ENCODE peak calls at places on chromosome 10, in four cellular contexts. N, D, R and O are unnamed samples.

GRCh38 chr10:88062798-88063472 is 199.5 kb downstream of the PTEN start:
- DNase-seq in N (peak; percentile 69), D (no peak), R (no peak), O (peak; percentile 67)

GRCh38 chr10:35259769-35260397 is 76.4 kb upstream of the CCNY start:
- DNase-seq in N (peak; percentile 87), D (no peak), R (no peak), O (peak; percentile 93)

GRCh38 chr10:75208177-75208576 is 2.4 kb upstream of the VDAC2 start:
- DNase-seq in N (peak; percentile 73), D (no peak), R (no peak), O (peak; percentile 83)

GRCh38 chr10:113283189-113283588 is 269.7 kb upstream of the HABP2 start:
- DNase-seq in N (no peak), D (no peak), R (no peak), O (no peak)

GRCh38 chr10:110487411-110488123 is 10.1 kb upstream of the DUSP5 start:
- DNase-seq in N (no peak), D (no peak), R (no peak), O (peak; percentile 18)

GRCh38 chr10:59877191-59877671 is 29.1 kb downstream of the CCDC6 start:
- DNase-seq in N (peak; percentile 32), D (no peak), R (no peak), O (peak; percentile 82)

GRCh38 chr10:11720260-11720741 is 21.9 kb upstream of the ECHDC3 start:
- DNase-seq in N (no peak), D (no peak), R (no peak), O (no peak)

GRCh38 chr10:91051834-91052233 is 130.9 kb upstream of the ANKRD1 start:
- DNase-seq in N (no peak), D (no peak), R (no peak), O (no peak)

GRCh38 chr10:28120043-28120749 is 121.3 kb upstream of the ODAD2 start:
- DNase-seq in N (no peak), D (no peak), R (no peak), O (peak; percentile 21)

GRCh38 chr10:102419561-102420442 is 834 bp upstream of the FBXL15 start:
- DNase-seq in N (no peak), D (peak; percentile 60), R (no peak), O (no peak)

GRCh38 chr10:119201233-119201632 is 6.1 kb upstream of the GRK5 start:
- DNase-seq in N (no peak), D (no peak), R (no peak), O (no peak)

GRCh38 chr10:77463499-77463898 is 174.1 kb downstream of the KCNMA1 start:
- DNase-seq in N (no peak), D (no peak), R (no peak), O (peak; percentile 6)

GRCh38 chr10:29078919-29079318 is 210.0 kb upstream of the LYZL1 start:
- DNase-seq in N (no peak), D (no peak), R (no peak), O (no peak)

GRCh38 chr10:132459252-132460028 is 62.4 kb downstream of the PWWP2B start:
- DNase-seq in N (no peak), D (no peak), R (no peak), O (no peak)

GRCh38 chr10:48981310-48981907 is 41.8 kb upstream of the LRRC18 start:
- DNase-seq in N (peak; percentile 8), D (peak; percentile 74), R (no peak), O (peak; percentile 64)

GRCh38 chr10:68516766-68517165 is 10.6 kb downstream of the SLC25A16 start:
- DNase-seq in N (peak; percentile 76), D (no peak), R (no peak), O (peak; percentile 28)

GRCh38 chr10:35641430-35642015 is 573 bp downstream of the FZD8 start:
- DNase-seq in N (peak; percentile 29), D (peak; percentile 48), R (no peak), O (peak; percentile 65)

GRCh38 chr10:91214906-91215305 is 5.6 kb upstream of the PCGF5 start:
- DNase-seq in N (no peak), D (no peak), R (no peak), O (no peak)

GRCh38 chr10:84548869-84549268 is 220.5 kb downstream of the CCSER2 start:
- DNase-seq in N (no peak), D (no peak), R (no peak), O (peak; percentile 9)

GRCh38 chr10:92181575-92181974 is 109.3 kb downstream of the CPEB3 start:
- DNase-seq in N (peak; percentile 1), D (peak; percentile 55), R (no peak), O (peak; percentile 30)

GRCh38 chr10:29243750-29244149 is 45.1 kb upstream of the LYZL1 start:
- DNase-seq in N (no peak), D (no peak), R (no peak), O (no peak)

GRCh38 chr10:114631678-114632417 is 26.2 kb downstream of the ABLIM1 start:
- DNase-seq in N (no peak), D (no peak), R (no peak), O (no peak)

DNA sequence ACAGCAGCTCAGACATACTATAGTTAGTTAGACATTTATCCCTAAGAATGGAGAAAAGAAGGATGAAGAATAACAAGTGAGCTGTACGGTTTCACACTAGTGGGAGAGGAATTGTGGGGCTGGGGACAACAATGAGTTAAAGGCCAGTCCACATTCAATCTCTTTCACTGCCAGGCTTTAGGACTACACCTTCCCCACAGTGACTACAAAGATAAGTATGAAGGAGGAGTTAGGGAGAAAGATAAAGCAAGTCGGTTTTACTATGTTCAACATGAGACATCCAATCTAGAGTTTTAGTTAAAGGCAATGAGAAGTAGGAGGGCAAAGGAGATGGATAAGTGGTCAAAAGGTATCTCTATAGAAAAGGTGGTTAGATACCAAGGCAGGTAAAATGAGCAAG is 16.3 kb downstream of the ARHGAP12 start:
- DNase-seq in N (no peak), D (no peak), R (no peak), O (peak; percentile 47)
- H3K4me3 ChIP-seq in N (no peak overlapping the region), D (no peak overlapping the region), R (no peak overlapping the region), O (no peak overlapping the region)

DNA sequence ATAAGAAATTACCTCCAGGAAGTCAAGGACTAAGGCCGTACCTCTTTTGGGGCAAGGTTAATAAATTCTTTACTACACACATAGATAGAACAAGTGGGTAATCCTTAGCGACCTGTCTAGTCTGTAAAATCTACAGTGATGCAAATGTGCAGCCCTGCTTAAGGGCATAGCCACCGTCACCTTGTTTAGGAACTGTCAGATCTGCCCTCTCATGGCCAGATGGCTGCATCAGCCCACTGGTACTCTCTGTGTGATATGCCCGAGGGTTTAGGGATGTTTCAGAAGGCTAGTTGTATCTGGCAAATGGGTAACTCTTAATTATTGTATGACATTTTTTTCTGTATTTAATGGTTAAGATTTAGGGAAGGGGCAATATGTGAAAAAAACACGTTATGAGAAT is 74.3 kb downstream of the NRG3 start:
- DNase-seq in N (no peak), D (no peak), R (no peak), O (no peak)
- TF ChIP-seq CTCF in N (no peak), D (no peak), R (no peak), O (no peak)

GRCh38 chr10:62817763-62818425 is 1.7 kb upstream of the EGR2 start:
- DNase-seq in N (peak; percentile 66), D (peak; percentile 87), R (no peak), O (peak; percentile 75)
- H3K4me3 ChIP-seq in N (peak overlapping the region; percentile 59), D (peak overlapping the region; percentile 74), R (peak overlapping the region; percentile 85), O (peak overlapping the region; percentile 77)

DNA sequence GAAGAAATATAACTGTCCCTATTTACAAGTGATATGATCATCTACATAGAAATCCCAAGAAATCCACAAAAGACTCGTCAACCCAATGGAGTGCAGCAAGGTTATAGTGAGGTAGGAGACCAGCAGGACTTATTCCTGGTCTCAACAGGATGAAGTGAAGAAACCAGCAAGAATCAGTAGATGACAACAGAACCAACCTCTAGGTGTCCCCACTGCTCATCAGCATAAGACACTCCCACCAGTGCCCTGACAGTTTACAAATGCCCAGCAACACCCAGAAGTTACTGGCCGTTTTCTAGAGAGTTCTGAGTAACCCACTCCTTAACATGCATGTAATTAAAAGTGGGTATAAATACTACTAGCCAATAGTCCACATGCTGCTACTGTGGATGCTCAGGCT is 470.5 kb upstream of the LRRTM3 start:
- DNase-seq in N (no peak), D (no peak), R (no peak), O (no peak)
- TF ChIP-seq CTCF in N (no peak), D (peak; percentile 25), R (no peak), O (no peak)

GRCh38 chr10:125878957-125879835 is 1.9 kb downstream of the DHX32 start:
- DNase-seq in N (peak; percentile 77), D (no peak), R (no peak), O (peak; percentile 91)
- H3K4me3 ChIP-seq in N (no peak overlapping the region), D (no peak overlapping the region), R (no peak overlapping the region), O (no peak overlapping the region)